ENCODE peak calls at places on chromosomes 11 and 22, in four cellular contexts. One of them, this sample, is unnamed. For H3K4me1, the result is how much of the 10 kb centered on the place peaks cover.

GRCh38 chr11:60852060-60852638 is 3.6 kb downstream of the PTGDR2 start:
- DNase-seq in CD8-positive, alpha-beta memory T cell: no peak
- DNase-seq in cardiac muscle cell: no peak
- DNase-seq in stomach: peak
- DNase-seq in this sample: peak

GRCh38 chr22:17422736-17423343 is 53.6 kb downstream of the CECR2 start:
- DNase-seq in cardiac muscle cell: no peak
- DNase-seq in stomach: no peak
- DNase-seq in CD8-positive, alpha-beta memory T cell: no peak
- DNase-seq in this sample: no peak

GRCh38 chr11:6693342-6694228 is 10.4 kb upstream of the MRPL17 start:
- DNase-seq in stomach: no peak
- DNase-seq in CD8-positive, alpha-beta memory T cell: no peak
- DNase-seq in cardiac muscle cell: peak
- DNase-seq in this sample: no peak

GRCh38 chr11:28009383-28009782 is 98.6 kb downstream of the KIF18A start:
- DNase-seq in CD8-positive, alpha-beta memory T cell: no peak
- DNase-seq in stomach: no peak
- DNase-seq in cardiac muscle cell: peak
- DNase-seq in this sample: no peak

GRCh38 chr11:32015435-32015834 is 75.4 kb upstream of the RCN1 start:
- DNase-seq in cardiac muscle cell: no peak
- DNase-seq in CD8-positive, alpha-beta memory T cell: no peak
- DNase-seq in stomach: no peak
- DNase-seq in this sample: no peak

GRCh38 chr22:44091021-44091721 is 67.1 kb downstream of the PARVB start:
- DNase-seq in cardiac muscle cell: peak
- DNase-seq in CD8-positive, alpha-beta memory T cell: no peak
- DNase-seq in stomach: no peak
- DNase-seq in this sample: no peak

GRCh38 chr22:41381329-41382097 is at the start of gene TEF:
- DNase-seq in cardiac muscle cell: peak
- DNase-seq in CD8-positive, alpha-beta memory T cell: peak
- DNase-seq in stomach: peak
- DNase-seq in this sample: peak

GRCh38 chr11:40354121-40354520 is 1105.3 kb downstream of the LRRC4C start:
- DNase-seq in CD8-positive, alpha-beta memory T cell: no peak
- DNase-seq in stomach: no peak
- DNase-seq in cardiac muscle cell: no peak
- DNase-seq in this sample: no peak

DNA sequence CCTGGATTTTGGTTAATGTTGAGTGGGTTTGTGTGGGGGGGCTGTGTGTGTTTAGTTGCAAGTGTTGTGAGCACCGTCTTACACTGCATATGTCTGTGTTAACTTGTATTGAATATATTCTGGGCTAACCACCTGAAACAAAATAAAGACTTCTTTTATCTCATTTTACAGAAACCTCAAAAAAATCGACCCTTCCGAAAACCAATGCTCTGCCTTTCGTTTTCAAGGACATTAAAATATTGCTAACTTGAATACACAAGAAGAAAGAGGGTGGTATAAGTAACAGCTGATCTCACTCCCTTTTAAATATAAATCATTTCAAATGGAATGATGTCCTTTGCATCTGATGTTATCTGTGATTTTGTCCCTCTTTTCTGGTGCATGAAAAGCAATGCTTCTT is 192.3 kb upstream of the BLID start:
- DNase-seq in cardiac muscle cell: no peak
- DNase-seq in stomach: no peak
- DNase-seq in CD8-positive, alpha-beta memory T cell: no peak
- DNase-seq in this sample: no peak
- H3K4me1 ChIP-seq in cardiac muscle cell: under half
- H3K4me1 ChIP-seq in stomach: under half
- H3K4me1 ChIP-seq in CD8-positive, alpha-beta memory T cell: under half
- H3K4me1 ChIP-seq in this sample: under half

GRCh38 chr22:25749420-25750169 is 7.6 kb downstream of the MYO18B start:
- DNase-seq in stomach: no peak
- DNase-seq in cardiac muscle cell: no peak
- DNase-seq in CD8-positive, alpha-beta memory T cell: no peak
- DNase-seq in this sample: no peak
- H3K4me1 ChIP-seq in stomach: under half
- H3K4me1 ChIP-seq in cardiac muscle cell: under half
- H3K4me1 ChIP-seq in CD8-positive, alpha-beta memory T cell: under half
- H3K4me1 ChIP-seq in this sample: under half

GRCh38 chr11:68463714-68464113 is 3.2 kb downstream of the PPP6R3 start:
- DNase-seq in cardiac muscle cell: peak
- DNase-seq in CD8-positive, alpha-beta memory T cell: no peak
- DNase-seq in stomach: no peak
- DNase-seq in this sample: no peak
- H3K4me1 ChIP-seq in cardiac muscle cell: under half
- H3K4me1 ChIP-seq in CD8-positive, alpha-beta memory T cell: half or more
- H3K4me1 ChIP-seq in stomach: half or more
- H3K4me1 ChIP-seq in this sample: under half

DNA sequence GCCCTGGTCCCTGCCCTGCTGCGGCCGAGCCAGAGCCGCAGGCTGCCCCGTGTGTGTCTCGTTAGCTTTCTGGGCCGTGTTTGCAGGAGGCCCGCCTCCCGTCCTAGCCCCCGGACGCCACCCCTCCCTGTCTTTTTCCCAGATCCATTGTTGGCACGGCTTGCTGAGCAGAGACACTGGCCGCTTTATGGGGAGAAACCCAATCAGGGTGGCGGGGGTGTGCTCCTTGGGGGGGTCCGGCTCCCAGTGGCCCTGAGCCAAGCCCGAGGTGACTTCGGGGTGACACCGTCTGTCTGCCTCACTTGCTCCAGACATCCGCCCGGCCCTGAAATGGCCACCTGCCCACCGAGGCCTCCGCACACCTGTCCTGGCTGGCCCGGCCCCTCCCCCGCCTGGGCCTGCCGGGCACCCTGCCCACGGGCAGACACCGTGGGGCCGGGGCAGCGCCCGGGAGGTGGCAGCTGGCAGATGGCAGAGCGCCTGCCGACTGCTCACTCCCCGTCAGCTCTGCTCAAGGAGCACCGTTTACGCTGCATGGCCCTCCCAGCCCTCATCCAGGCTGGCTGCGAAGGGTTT is 43.1 kb upstream of the PPARA start:
- DNase-seq in cardiac muscle cell: no peak
- DNase-seq in CD8-positive, alpha-beta memory T cell: no peak
- DNase-seq in stomach: peak
- DNase-seq in this sample: peak
- H3K4me1 ChIP-seq in cardiac muscle cell: under half
- H3K4me1 ChIP-seq in CD8-positive, alpha-beta memory T cell: under half
- H3K4me1 ChIP-seq in stomach: half or more
- H3K4me1 ChIP-seq in this sample: under half